ENCODE peak calls at places on chromosomes 6 and 20, in five cellular contexts. P, I, G, U and W are unnamed samples.

GRCh38 chr6:30883743-30884520 is at the start of gene DDR1:
- DNase-seq in P (peak), I (peak), G (peak), U (no peak), W (peak)

GRCh38 chr6:84772428-84773132 is 8.2 kb upstream of the TBX18 start:
- DNase-seq in P (peak), I (no peak), G (no peak), U (no peak), W (peak)

GRCh38 chr20:24783631-24784492 is 165.2 kb upstream of the CST7 start:
- DNase-seq in P (no peak), I (no peak), G (peak), U (no peak), W (peak)

GRCh38 chr6:152380993-152381898 is 255.9 kb downstream of the SYNE1 start:
- DNase-seq in P (peak), I (no peak), G (no peak), U (no peak), W (peak)

GRCh38 chr6:17831135-17831534 is 124.4 kb upstream of the NUP153 start:
- DNase-seq in P (peak), I (no peak), G (no peak), U (no peak), W (no peak)

GRCh38 chr6:159981591-159982245 is 12.8 kb downstream of the IGF2R start:
- DNase-seq in P (peak), I (no peak), G (peak), U (no peak), W (no peak)

GRCh38 chr6:20349225-20349624 is 52.5 kb upstream of the E2F3 start:
- DNase-seq in P (no peak), I (no peak), G (no peak), U (no peak), W (no peak)

GRCh38 chr6:160393966-160394653 is 45.9 kb downstream of the SLC22A3 start:
- DNase-seq in P (no peak), I (no peak), G (no peak), U (no peak), W (no peak)

GRCh38 chr6:56079761-56080540 is 167.4 kb downstream of the COL21A1 start:
- DNase-seq in P (peak), I (no peak), G (no peak), U (no peak), W (no peak)

GRCh38 chr20:8331740-8332412 is 199.8 kb downstream of the PLCB1 start:
- DNase-seq in P (peak), I (no peak), G (no peak), U (no peak), W (peak)

GRCh38 chr6:140644017-140644416 is 1269.6 kb upstream of the CITED2 start:
- DNase-seq in P (no peak), I (no peak), G (no peak), U (no peak), W (peak)